ENCODE peak calls at places on chromosomes 3 and 15, in seven cellular contexts. One of them, this sample, is unnamed.

GRCh38 chr15:98889930-98890695 is 117.5 kb downstream of the PGPEP1L start:
- DNase-seq in glutamatergic neuron: no peak
- DNase-seq in Calu3: no peak
- DNase-seq in anterior cingulate cortex: no peak
- DNase-seq in epithelial cell of esophagus: peak
- DNase-seq in IMR-90: peak
- DNase-seq in ELR: peak
- DNase-seq in this sample: peak

GRCh38 chr15:82044373-82045178 is 1.2 kb downstream of the MEX3B start:
- DNase-seq in glutamatergic neuron: peak
- DNase-seq in Calu3: no peak
- DNase-seq in anterior cingulate cortex: peak
- DNase-seq in epithelial cell of esophagus: peak
- DNase-seq in IMR-90: peak
- DNase-seq in ELR: peak
- DNase-seq in this sample: peak

GRCh38 chr15:35986072-35986666 is 440.2 kb upstream of the DPH6 start:
- DNase-seq in glutamatergic neuron: no peak
- DNase-seq in Calu3: no peak
- DNase-seq in anterior cingulate cortex: no peak
- DNase-seq in epithelial cell of esophagus: no peak
- DNase-seq in IMR-90: peak
- DNase-seq in ELR: no peak
- DNase-seq in this sample: no peak

GRCh38 chr3:45132568-45133211 is 13.5 kb downstream of the CDCP1 start:
- DNase-seq in glutamatergic neuron: no peak
- DNase-seq in Calu3: no peak
- DNase-seq in anterior cingulate cortex: no peak
- DNase-seq in epithelial cell of esophagus: no peak
- DNase-seq in IMR-90: no peak
- DNase-seq in ELR: no peak
- DNase-seq in this sample: no peak

GRCh38 chr15:53580371-53580770 is 179.1 kb downstream of the WDR72 start:
- DNase-seq in glutamatergic neuron: no peak
- DNase-seq in Calu3: no peak
- DNase-seq in anterior cingulate cortex: peak
- DNase-seq in epithelial cell of esophagus: no peak
- DNase-seq in IMR-90: no peak
- DNase-seq in ELR: no peak
- DNase-seq in this sample: no peak

GRCh38 chr3:150519026-150519425 is 27.3 kb downstream of the SERP1 start:
- DNase-seq in glutamatergic neuron: no peak
- DNase-seq in Calu3: no peak
- DNase-seq in anterior cingulate cortex: no peak
- DNase-seq in epithelial cell of esophagus: peak
- DNase-seq in IMR-90: no peak
- DNase-seq in ELR: peak
- DNase-seq in this sample: peak

GRCh38 chr3:180836766-180837165 is 75.7 kb upstream of the FXR1 start:
- DNase-seq in glutamatergic neuron: no peak
- DNase-seq in Calu3: no peak
- DNase-seq in anterior cingulate cortex: no peak
- DNase-seq in epithelial cell of esophagus: no peak
- DNase-seq in IMR-90: no peak
- DNase-seq in ELR: no peak
- DNase-seq in this sample: no peak

GRCh38 chr3:197494366-197495058 is 61.3 kb downstream of the BDH1 start:
- DNase-seq in glutamatergic neuron: no peak
- DNase-seq in Calu3: peak
- DNase-seq in anterior cingulate cortex: no peak
- DNase-seq in epithelial cell of esophagus: peak
- DNase-seq in IMR-90: no peak
- DNase-seq in ELR: no peak
- DNase-seq in this sample: peak

GRCh38 chr3:169264711-169265110 is 398.8 kb downstream of the MECOM start:
- DNase-seq in glutamatergic neuron: no peak
- DNase-seq in Calu3: peak
- DNase-seq in anterior cingulate cortex: no peak
- DNase-seq in epithelial cell of esophagus: peak
- DNase-seq in IMR-90: peak
- DNase-seq in ELR: no peak
- DNase-seq in this sample: peak

GRCh38 chr3:48514431-48515227 is 10.7 kb upstream of the SHISA5 start:
- DNase-seq in glutamatergic neuron: no peak
- DNase-seq in Calu3: no peak
- DNase-seq in anterior cingulate cortex: no peak
- DNase-seq in epithelial cell of esophagus: no peak
- DNase-seq in IMR-90: no peak
- DNase-seq in ELR: no peak
- DNase-seq in this sample: no peak

GRCh38 chr3:104149154-104149553 is 1217.6 kb upstream of the ALCAM start:
- DNase-seq in glutamatergic neuron: no peak
- DNase-seq in Calu3: no peak
- DNase-seq in anterior cingulate cortex: no peak
- DNase-seq in epithelial cell of esophagus: no peak
- DNase-seq in IMR-90: no peak
- DNase-seq in ELR: no peak
- DNase-seq in this sample: no peak

GRCh38 chr3:10702961-10703740 is 112.9 kb upstream of the SLC6A11 start:
- DNase-seq in glutamatergic neuron: peak
- DNase-seq in Calu3: peak
- DNase-seq in anterior cingulate cortex: peak
- DNase-seq in epithelial cell of esophagus: peak
- DNase-seq in IMR-90: no peak
- DNase-seq in ELR: peak
- DNase-seq in this sample: no peak

GRCh38 chr3:179082416-179082815 is 10.8 kb upstream of the ZMAT3 start:
- DNase-seq in glutamatergic neuron: no peak
- DNase-seq in Calu3: no peak
- DNase-seq in anterior cingulate cortex: no peak
- DNase-seq in epithelial cell of esophagus: peak
- DNase-seq in IMR-90: peak
- DNase-seq in ELR: peak
- DNase-seq in this sample: peak

GRCh38 chr3:178551916-178552321 is 15.7 kb downstream of the KCNMB2 start:
- DNase-seq in glutamatergic neuron: no peak
- DNase-seq in Calu3: no peak
- DNase-seq in anterior cingulate cortex: peak
- DNase-seq in epithelial cell of esophagus: no peak
- DNase-seq in IMR-90: peak
- DNase-seq in ELR: no peak
- DNase-seq in this sample: no peak

GRCh38 chr15:25185791-25186190 is 231.0 kb downstream of the SNRPN start:
- DNase-seq in glutamatergic neuron: no peak
- DNase-seq in Calu3: no peak
- DNase-seq in anterior cingulate cortex: no peak
- DNase-seq in epithelial cell of esophagus: no peak
- DNase-seq in IMR-90: no peak
- DNase-seq in ELR: no peak
- DNase-seq in this sample: no peak

GRCh38 chr3:126438746-126439145 is 36.9 kb downstream of the ZXDC start:
- DNase-seq in glutamatergic neuron: no peak
- DNase-seq in Calu3: peak
- DNase-seq in anterior cingulate cortex: no peak
- DNase-seq in epithelial cell of esophagus: no peak
- DNase-seq in IMR-90: no peak
- DNase-seq in ELR: no peak
- DNase-seq in this sample: no peak

GRCh38 chr15:54345301-54345700 is 367.1 kb downstream of the UNC13C start:
- DNase-seq in glutamatergic neuron: no peak
- DNase-seq in Calu3: no peak
- DNase-seq in anterior cingulate cortex: no peak
- DNase-seq in epithelial cell of esophagus: no peak
- DNase-seq in IMR-90: no peak
- DNase-seq in ELR: no peak
- DNase-seq in this sample: no peak

This sample was measured in mammary epithelial cell.